ENCODE peak calls at places on chromosomes 12 and 14, in ten cellular contexts. L is mucosa of descending colon, P is cardiac muscle cell, G is right lobe of liver, W is sigmoid colon, Q is Peyer's patch, N is MG63, U is mucosa of gallbladder, K is posterior cingulate gyrus, B is glutamatergic neuron. H is an unnamed sample.

GRCh38 chr12:53817021-53817389 is 65.2 kb upstream of the CISTR start:
- DNase-seq in K (no peak), P (no peak), B (no peak), Q (no peak), W (no peak), L (no peak), U (no peak), N (no peak), G (no peak), H (no peak)

GRCh38 chr12:109731806-109732205 is 18.2 kb downstream of the FAM222A start:
- DNase-seq in Q (peak), G (no peak), N (no peak), K (no peak), L (no peak), B (peak), U (no peak), W (peak), P (no peak), H (peak)

GRCh38 chr14:98606816-98607215 is 665.2 kb downstream of the BCL11B start:
- DNase-seq in U (no peak), G (no peak), P (no peak), Q (no peak), B (no peak), K (no peak), N (no peak), L (no peak), W (no peak), H (no peak)

GRCh38 chr14:53838374-53838773 is 118.3 kb downstream of the BMP4 start:
- DNase-seq in L (no peak), W (no peak), K (no peak), Q (no peak), N (no peak), U (no peak), B (no peak), G (no peak), P (no peak), H (no peak)

GRCh38 chr12:108668532-108668931 is 34.8 kb upstream of the SELPLG start:
- DNase-seq in N (no peak), P (peak), U (no peak), L (no peak), W (no peak), K (no peak), Q (no peak), G (no peak), B (no peak), H (no peak)

GRCh38 chr12:46659032-46659703 is 166.6 kb downstream of the SLC38A4 start:
- DNase-seq in U (no peak), W (no peak), L (no peak), K (no peak), N (no peak), Q (no peak), P (peak), B (no peak), G (no peak), H (no peak)

GRCh38 chr14:24368215-24368561 is 204 bp downstream of the NFATC4 start:
- DNase-seq in W (no peak), G (no peak), N (no peak), U (no peak), L (peak), B (peak), K (no peak), Q (no peak), P (no peak), H (no peak)

GRCh38 chr14:74973905-74974363 is 18.5 kb upstream of the PGF start:
- DNase-seq in U (no peak), G (no peak), L (no peak), N (no peak), Q (no peak), P (no peak), K (no peak), B (no peak), W (no peak), H (no peak)

GRCh38 chr14:101020971-101021370 is 117.4 kb upstream of the RTL1 start:
- DNase-seq in G (peak), Q (no peak), P (no peak), K (peak), U (peak), W (peak), N (no peak), B (no peak), L (no peak), H (no peak)

GRCh38 chr12:89988556-89988955 is 279.9 kb upstream of the ATP2B1 start:
- DNase-seq in L (no peak), U (no peak), N (no peak), Q (no peak), W (no peak), G (no peak), K (no peak), P (no peak), B (no peak), H (no peak)

GRCh38 chr12:107480836-107481608 is 204.6 kb upstream of the PWP1 start:
- DNase-seq in Q (no peak), B (no peak), W (no peak), L (no peak), K (no peak), P (no peak), U (no peak), N (no peak), G (no peak), H (no peak)

GRCh38 chr12:49762468-49762847 is 21.1 kb downstream of the TMBIM6 start:
- DNase-seq in P (no peak), N (no peak), W (no peak), U (no peak), L (no peak), B (no peak), K (no peak), G (no peak), Q (no peak), H (no peak)

GRCh38 chr14:106200539-106201310 is 674.3 kb downstream of the TMEM121 start:
- DNase-seq in L (no peak), B (no peak), N (no peak), K (no peak), Q (no peak), P (no peak), W (no peak), U (no peak), G (no peak), H (no peak)

GRCh38 chr12:21438643-21439042 is 1.2 kb downstream of the PYROXD1 start:
- DNase-seq in N (no peak), Q (no peak), P (peak), B (no peak), W (no peak), K (no peak), U (no peak), G (no peak), L (no peak), H (no peak)

GRCh38 chr14:34781242-34781641 is 66.8 kb upstream of the CFL2 start:
- DNase-seq in W (no peak), B (no peak), Q (no peak), N (peak), G (no peak), U (no peak), K (no peak), L (no peak), P (peak), H (no peak)

GRCh38 chr14:35470775-35471174 is 63.2 kb upstream of the INSM2 start:
- DNase-seq in N (no peak), L (no peak), G (no peak), B (no peak), Q (no peak), K (no peak), P (peak), U (no peak), W (no peak), H (no peak)

GRCh38 chr12:86139671-86140070 is 116.5 kb downstream of the MGAT4C start:
- DNase-seq in Q (no peak), K (no peak), U (no peak), W (no peak), B (no peak), G (no peak), L (no peak), P (no peak), N (no peak), H (no peak)

GRCh38 chr12:78392918-78393317 is 471.7 kb upstream of the SYT1 start:
- DNase-seq in Q (no peak), B (no peak), P (peak), W (no peak), K (no peak), G (no peak), N (no peak), L (no peak), U (no peak), H (no peak)

GRCh38 chr12:41437578-41437977 is 249.5 kb downstream of the PDZRN4 start:
- DNase-seq in P (no peak), G (no peak), U (no peak), N (no peak), B (peak), K (no peak), Q (no peak), W (no peak), L (no peak), H (no peak)

GRCh38 chr12:8057839-8058238 is 8.3 kb downstream of the C3AR1 start:
- DNase-seq in L (no peak), N (no peak), Q (no peak), G (no peak), B (no peak), P (peak), W (no peak), K (no peak), U (no peak), H (no peak)

GRCh38 chr14:103041464-103041863 is 15.9 kb downstream of the CDC42BPB start:
- DNase-seq in L (no peak), U (no peak), P (no peak), K (no peak), B (no peak), G (no peak), Q (no peak), W (no peak), N (no peak), H (no peak)

GRCh38 chr14:97095269-97095668 is 298.1 kb downstream of the VRK1 start:
- DNase-seq in U (no peak), Q (no peak), G (no peak), W (no peak), K (no peak), L (no peak), N (no peak), P (no peak), B (no peak), H (no peak)

GRCh38 chr14:105198588-105198987 is 17.5 kb upstream of the NUDT14 start:
- DNase-seq in N (no peak), B (no peak), Q (no peak), U (no peak), K (no peak), L (no peak), W (no peak), G (no peak), P (no peak), H (no peak)

GRCh38 chr12:67909091-67909531 is 80.1 kb upstream of the IFNG-AS1 start:
- DNase-seq in U (no peak), L (no peak), N (no peak), K (no peak), P (peak), Q (no peak), B (no peak), W (no peak), G (no peak), H (no peak)

GRCh38 chr12:11746024-11746771 is 96.7 kb downstream of the ETV6 start:
- DNase-seq in W (no peak), P (peak), B (no peak), N (no peak), Q (no peak), L (no peak), G (no peak), K (no peak), U (no peak), H (no peak)

GRCh38 chr14:75609606-75610476 is 31.4 kb downstream of the FLVCR2 start:
- DNase-seq in L (no peak), K (no peak), N (no peak), Q (no peak), U (no peak), W (no peak), B (no peak), P (peak), G (no peak), H (no peak)

GRCh38 chr12:1920971-1921370 is 2.5 kb upstream of the CACNA2D4 start:
- DNase-seq in U (no peak), B (no peak), W (peak), P (no peak), G (no peak), L (no peak), K (peak), N (no peak), Q (peak), H (peak)

GRCh38 chr12:91974541-91974940 is 171.1 kb downstream of the BTG1 start:
- DNase-seq in B (no peak), P (no peak), N (no peak), U (no peak), G (no peak), K (no peak), W (no peak), L (no peak), Q (no peak), H (no peak)

H was measured in dorsolateral prefrontal cortex.